ENCODE peak calls at places on chromosomes 16 and 17, in five cellular contexts. One of them, this sample, is unnamed.

GRCh38 chr17:3937359-3937758 is 21.1 kb upstream of the P2RX1 start:
- DNase-seq in ascending aorta: no peak
- DNase-seq in IMR-90: no peak
- DNase-seq in body of pancreas: no peak
- DNase-seq in aorta: no peak
- DNase-seq in this sample: no peak

GRCh38 chr17:44122825-44123355 is 551 bp downstream of the HDAC5 start:
- DNase-seq in ascending aorta: no peak
- DNase-seq in IMR-90: no peak
- DNase-seq in aorta: no peak
- DNase-seq in body of pancreas: no peak
- DNase-seq in this sample: peak; percentile 65

GRCh38 chr17:21271767-21272166 is 12.7 kb upstream of the MAP2K3 start:
- DNase-seq in ascending aorta: no peak
- DNase-seq in body of pancreas: no peak
- DNase-seq in IMR-90: no peak
- DNase-seq in aorta: no peak
- DNase-seq in this sample: no peak

GRCh38 chr17:56441331-56441730 is 152.2 kb upstream of the NOG start:
- DNase-seq in IMR-90: peak; percentile 81
- DNase-seq in body of pancreas: no peak
- DNase-seq in ascending aorta: no peak
- DNase-seq in aorta: no peak
- DNase-seq in this sample: no peak

GRCh38 chr16:81778861-81779539 is at the start of gene PLCG2:
- DNase-seq in IMR-90: no peak
- DNase-seq in body of pancreas: peak; percentile 60
- DNase-seq in ascending aorta: no peak
- DNase-seq in aorta: peak; percentile 88
- DNase-seq in this sample: peak; percentile 98

GRCh38 chr17:68694791-68695485 is 93.8 kb upstream of the FAM20A start:
- DNase-seq in aorta: no peak
- DNase-seq in body of pancreas: no peak
- DNase-seq in ascending aorta: no peak
- DNase-seq in IMR-90: no peak
- DNase-seq in this sample: no peak

GRCh38 chr17:21090889-21091618 is 35.7 kb upstream of the DHRS7B start:
- DNase-seq in IMR-90: peak; percentile 7
- DNase-seq in aorta: no peak
- DNase-seq in ascending aorta: no peak
- DNase-seq in body of pancreas: no peak
- DNase-seq in this sample: no peak

GRCh38 chr16:87603684-87604571 is 1.6 kb downstream of the JPH3 start:
- DNase-seq in IMR-90: no peak
- DNase-seq in body of pancreas: no peak
- DNase-seq in ascending aorta: no peak
- DNase-seq in aorta: no peak
- DNase-seq in this sample: peak; percentile 88

GRCh38 chr17:77530591-77530990 is 389.8 kb downstream of the SEC14L1 start:
- DNase-seq in body of pancreas: no peak
- DNase-seq in IMR-90: no peak
- DNase-seq in aorta: peak; percentile 28
- DNase-seq in ascending aorta: no peak
- DNase-seq in this sample: no peak

GRCh38 chr17:81256616-81257015 is 17.5 kb downstream of the NDUFAF8 start:
- DNase-seq in aorta: no peak
- DNase-seq in IMR-90: peak; percentile 79
- DNase-seq in body of pancreas: no peak
- DNase-seq in ascending aorta: no peak
- DNase-seq in this sample: no peak

GRCh38 chr17:50476545-50477315 is 1.9 kb upstream of the RSAD1 start:
- DNase-seq in IMR-90: no peak
- DNase-seq in ascending aorta: no peak
- DNase-seq in aorta: peak; percentile 42
- DNase-seq in body of pancreas: peak; percentile 75
- DNase-seq in this sample: no peak

GRCh38 chr16:35011-35775 is 18.2 kb downstream of the POLR3K start:
- DNase-seq in body of pancreas: peak; percentile 8
- DNase-seq in IMR-90: no peak
- DNase-seq in aorta: no peak
- DNase-seq in ascending aorta: no peak
- DNase-seq in this sample: no peak

GRCh38 chr17:58136669-58137279 is 11.4 kb upstream of the OR4D1 start:
- DNase-seq in body of pancreas: no peak
- DNase-seq in IMR-90: no peak
- DNase-seq in aorta: no peak
- DNase-seq in ascending aorta: no peak
- DNase-seq in this sample: peak; percentile 49

GRCh38 chr17:71726320-71726719 is 394.5 kb upstream of the SOX9 start:
- DNase-seq in IMR-90: no peak
- DNase-seq in aorta: no peak
- DNase-seq in ascending aorta: no peak
- DNase-seq in body of pancreas: no peak
- DNase-seq in this sample: no peak

GRCh38 chr16:3788711-3789374 is 71.5 kb upstream of the TRAP1 start:
- DNase-seq in body of pancreas: no peak
- DNase-seq in IMR-90: no peak
- DNase-seq in ascending aorta: no peak
- DNase-seq in aorta: no peak
- DNase-seq in this sample: no peak

GRCh38 chr17:70863436-70864248 is 694.3 kb downstream of the KCNJ2 start:
- DNase-seq in aorta: no peak
- DNase-seq in ascending aorta: no peak
- DNase-seq in IMR-90: peak; percentile 20
- DNase-seq in body of pancreas: peak; percentile 40
- DNase-seq in this sample: no peak

GRCh38 chr17:40349477-40350409 is 14.8 kb downstream of the GJD3 start:
- DNase-seq in ascending aorta: no peak
- DNase-seq in IMR-90: peak; percentile 38
- DNase-seq in aorta: no peak
- DNase-seq in body of pancreas: no peak
- DNase-seq in this sample: no peak

GRCh38 chr16:70575376-70575775 is 51.8 kb downstream of the SF3B3 start:
- DNase-seq in aorta: no peak
- DNase-seq in ascending aorta: no peak
- DNase-seq in body of pancreas: no peak
- DNase-seq in IMR-90: no peak
- DNase-seq in this sample: no peak

GRCh38 chr17:82070611-82071010 is 5.0 kb upstream of the DUS1L start:
- DNase-seq in aorta: no peak
- DNase-seq in IMR-90: no peak
- DNase-seq in ascending aorta: no peak
- DNase-seq in body of pancreas: no peak
- DNase-seq in this sample: no peak

GRCh38 chr16:49911430-49911829 is 55.5 kb upstream of the ZNF423 start:
- DNase-seq in IMR-90: no peak
- DNase-seq in body of pancreas: no peak
- DNase-seq in ascending aorta: no peak
- DNase-seq in aorta: no peak
- DNase-seq in this sample: no peak

GRCh38 chr16:8720080-8720966 is 45.9 kb downstream of the ABAT start:
- DNase-seq in aorta: no peak
- DNase-seq in IMR-90: no peak
- DNase-seq in body of pancreas: peak; percentile 63
- DNase-seq in ascending aorta: no peak
- DNase-seq in this sample: peak; percentile 64

DNA sequence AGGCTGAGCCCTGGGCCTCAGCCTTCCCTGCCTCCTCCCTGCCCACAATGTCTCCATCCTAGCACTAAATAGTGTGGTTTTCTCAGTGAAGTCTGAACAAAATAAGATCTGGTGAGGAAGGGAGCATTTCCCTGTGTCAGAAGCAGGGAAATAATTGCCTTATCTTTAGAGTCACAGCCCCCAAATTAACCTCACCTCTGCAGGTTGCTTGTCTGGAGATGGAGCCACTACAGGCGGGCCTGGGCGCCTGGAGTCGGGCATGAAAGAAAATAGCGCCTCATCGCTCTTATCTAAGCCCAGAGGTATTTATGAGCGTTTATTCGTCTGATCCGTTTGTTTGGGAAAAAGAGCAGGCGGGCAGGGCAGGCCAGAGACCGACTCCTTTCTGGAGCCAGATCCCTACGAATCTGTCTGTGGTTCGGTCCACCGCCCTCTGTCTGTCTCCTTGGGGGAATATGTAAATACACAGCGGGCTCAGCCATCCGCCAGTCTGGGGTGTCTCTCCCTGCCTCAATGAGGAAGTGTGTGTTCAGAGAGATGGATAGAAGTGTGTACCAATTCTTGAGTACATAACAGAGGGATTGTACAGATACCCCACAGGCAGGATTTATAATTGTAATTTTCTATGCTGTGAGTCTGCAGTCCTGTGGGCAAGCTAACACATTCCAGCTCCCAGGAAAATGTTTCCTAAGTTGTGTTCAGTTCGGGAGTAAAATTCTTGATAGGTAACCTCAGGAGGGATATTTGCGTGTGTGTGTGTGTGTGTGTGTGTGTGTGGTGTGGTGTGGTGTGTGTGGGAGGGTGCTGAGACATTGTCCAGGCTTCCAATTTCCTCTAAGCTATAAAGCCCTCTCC is 4.3 kb downstream of the HOXB6 start:
- DNase-seq in ascending aorta: no peak
- DNase-seq in body of pancreas: no peak
- DNase-seq in aorta: no peak
- DNase-seq in IMR-90: peak; percentile 24
- DNase-seq in this sample: no peak
- H3K27me3 ChIP-seq in ascending aorta: no peaks in the 10 kb centered on the region
- H3K27me3 ChIP-seq in body of pancreas: peaks cover 8% of the 10 kb centered on the region
- H3K27me3 ChIP-seq in aorta: no peaks in the 10 kb centered on the region
- H3K27me3 ChIP-seq in IMR-90: no peaks in the 10 kb centered on the region
- H3K27me3 ChIP-seq in this sample: peaks cover 100% of the 10 kb centered on the region

GRCh38 chr17:74659898-74660297 is 36.4 kb upstream of the CD300E start:
- DNase-seq in ascending aorta: no peak
- DNase-seq in aorta: no peak
- DNase-seq in IMR-90: no peak
- DNase-seq in body of pancreas: no peak
- DNase-seq in this sample: no peak

GRCh38 chr17:74658620-74659019 is 35.1 kb upstream of the CD300E start:
- DNase-seq in ascending aorta: no peak
- DNase-seq in IMR-90: no peak
- DNase-seq in aorta: no peak
- DNase-seq in body of pancreas: no peak
- DNase-seq in this sample: no peak

GRCh38 chr17:74663566-74663965 is 40.0 kb upstream of the CD300E start:
- DNase-seq in ascending aorta: no peak
- DNase-seq in body of pancreas: no peak
- DNase-seq in aorta: no peak
- DNase-seq in IMR-90: no peak
- DNase-seq in this sample: no peak
- H3K27me3 ChIP-seq in ascending aorta: no peaks in the 10 kb centered on the region
- H3K27me3 ChIP-seq in body of pancreas: no peaks in the 10 kb centered on the region
- H3K27me3 ChIP-seq in aorta: no peaks in the 10 kb centered on the region
- H3K27me3 ChIP-seq in IMR-90: no peaks in the 10 kb centered on the region
- H3K27me3 ChIP-seq in this sample: peaks cover 8% of the 10 kb centered on the region

DNA sequence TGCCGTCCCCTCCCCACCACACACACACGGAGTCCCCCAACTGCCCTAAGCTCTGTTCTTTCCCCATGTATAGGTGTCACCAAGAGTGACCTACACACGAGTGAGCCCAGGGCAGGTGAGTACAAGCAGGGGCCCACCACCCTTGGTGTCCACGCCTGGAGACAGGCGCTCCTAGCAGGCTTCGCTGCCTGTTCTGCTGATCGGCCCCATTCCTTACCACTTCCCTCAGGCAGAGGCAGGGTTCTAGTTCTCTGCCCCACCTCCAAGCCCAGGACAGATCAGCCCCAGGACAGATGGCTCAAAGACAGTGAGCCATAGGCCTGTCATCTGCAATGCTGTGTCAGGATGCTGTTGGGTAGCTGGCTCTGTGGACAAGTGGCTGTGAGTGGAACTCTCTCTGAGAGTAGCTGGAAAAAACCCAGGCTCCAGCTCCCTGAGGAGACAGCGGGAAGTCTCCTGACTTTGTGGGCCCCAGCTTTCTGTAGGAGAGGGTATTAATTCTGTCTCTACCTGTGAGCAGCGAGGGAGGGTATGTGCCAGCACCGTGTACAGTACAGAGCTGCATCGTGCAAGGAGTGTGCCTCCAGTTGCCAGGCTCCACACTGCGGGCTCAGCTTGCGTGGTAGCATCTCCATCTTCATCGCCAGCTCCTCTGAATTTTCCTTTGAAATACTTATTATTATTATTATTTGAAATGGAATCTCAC is 897 bp downstream of the TP53I13 start:
- DNase-seq in aorta: peak; percentile 60
- DNase-seq in body of pancreas: no peak
- DNase-seq in IMR-90: peak; percentile 35
- DNase-seq in ascending aorta: no peak
- DNase-seq in this sample: no peak
- H3K27me3 ChIP-seq in aorta: no peaks in the 10 kb centered on the region
- H3K27me3 ChIP-seq in body of pancreas: no peaks in the 10 kb centered on the region
- H3K27me3 ChIP-seq in IMR-90: no peaks in the 10 kb centered on the region
- H3K27me3 ChIP-seq in ascending aorta: no peaks in the 10 kb centered on the region
- H3K27me3 ChIP-seq in this sample: peaks cover 36% of the 10 kb centered on the region

GRCh38 chr17:73017653-73018052 is 74.8 kb downstream of the SLC39A11 start:
- DNase-seq in aorta: no peak
- DNase-seq in body of pancreas: no peak
- DNase-seq in ascending aorta: no peak
- DNase-seq in IMR-90: peak; percentile 86
- DNase-seq in this sample: no peak

GRCh38 chr17:73013816-73014663 is 78.4 kb downstream of the SLC39A11 start:
- DNase-seq in aorta: no peak
- DNase-seq in ascending aorta: no peak
- DNase-seq in IMR-90: peak; percentile 24
- DNase-seq in body of pancreas: no peak
- DNase-seq in this sample: no peak

GRCh38 chr17:73013299-73013698 is 79.2 kb downstream of the SLC39A11 start:
- DNase-seq in aorta: no peak
- DNase-seq in body of pancreas: no peak
- DNase-seq in ascending aorta: no peak
- DNase-seq in IMR-90: no peak
- DNase-seq in this sample: no peak

GRCh38 chr17:73018599-73018998 is 73.9 kb downstream of the SLC39A11 start:
- DNase-seq in body of pancreas: no peak
- DNase-seq in aorta: no peak
- DNase-seq in ascending aorta: no peak
- DNase-seq in IMR-90: no peak
- DNase-seq in this sample: no peak

GRCh38 chr17:73015722-73016276 is 76.7 kb downstream of the SLC39A11 start:
- DNase-seq in ascending aorta: no peak
- DNase-seq in aorta: no peak
- DNase-seq in body of pancreas: no peak
- DNase-seq in IMR-90: no peak
- DNase-seq in this sample: no peak
- H3K27me3 ChIP-seq in ascending aorta: no peaks in the 10 kb centered on the region
- H3K27me3 ChIP-seq in aorta: no peaks in the 10 kb centered on the region
- H3K27me3 ChIP-seq in body of pancreas: no peaks in the 10 kb centered on the region
- H3K27me3 ChIP-seq in IMR-90: no peaks in the 10 kb centered on the region
- H3K27me3 ChIP-seq in this sample: no peaks in the 10 kb centered on the region